ENCODE peak calls at places on chromosome 18, in four cellular contexts. A is GM23338, P is A549, N is K562. L is an unnamed sample.

GRCh38 chr18:34501553-34501952 is 208.5 kb upstream of the DTNA start:
- DNase-seq in A (no peak), P (no peak), N (no peak), L (peak)

GRCh38 chr18:48940854-48941531 is 9.8 kb downstream of the SMAD7 start:
- DNase-seq in A (no peak), P (no peak), N (no peak), L (no peak)

GRCh38 chr18:70221156-70221910 is 15.8 kb upstream of the RTTN start:
- DNase-seq in A (peak), P (no peak), N (no peak), L (no peak)

GRCh38 chr18:11607897-11608296 is 1.5 kb upstream of the SLC35G4 start:
- DNase-seq in A (no peak), P (no peak), N (no peak), L (no peak)

GRCh38 chr18:66640431-66640830 is 36.5 kb upstream of the CDH19 start:
- DNase-seq in A (no peak), P (no peak), N (no peak), L (no peak)

GRCh38 chr18:7237670-7238272 is 6.9 kb downstream of the LRRC30 start:
- DNase-seq in A (no peak), P (no peak), N (no peak), L (no peak)

GRCh38 chr18:38750786-38751185 is 1185.2 kb upstream of the CELF4 start:
- DNase-seq in A (no peak), P (no peak), N (no peak), L (no peak)

GRCh38 chr18:28149810-28150420 is 27.0 kb downstream of the CDH2 start:
- DNase-seq in A (no peak), P (no peak), N (no peak), L (no peak)

GRCh38 chr18:48939368-48940097 is 11.2 kb downstream of the SMAD7 start:
- DNase-seq in A (peak), P (no peak), N (no peak), L (no peak)

GRCh38 chr18:63158676-63159291 is 160.8 kb downstream of the BCL2 start:
- DNase-seq in A (no peak), P (no peak), N (no peak), L (no peak)

GRCh38 chr18:48264508-48264907 is 144.7 kb downstream of the ZBTB7C start:
- DNase-seq in A (peak), P (no peak), N (no peak), L (no peak)

GRCh38 chr18:32072321-32072720 is 19.4 kb upstream of the RNF138 start:
- DNase-seq in A (peak), P (peak), N (peak), L (peak)

GRCh38 chr18:33820517-33821368 is 242.7 kb downstream of the ASXL3 start:
- DNase-seq in A (peak), P (no peak), N (no peak), L (no peak)

GRCh38 chr18:23812566-23813440 is 123.5 kb downstream of the LAMA3 start:
- DNase-seq in A (peak), P (peak), N (peak), L (no peak)

GRCh38 chr18:29652797-29653196 is 1389.7 kb downstream of the DSC3 start:
- DNase-seq in A (no peak), P (no peak), N (no peak), L (no peak)

GRCh38 chr18:33334781-33335180 is 105.7 kb downstream of the CCDC178 start:
- DNase-seq in A (no peak), P (no peak), N (no peak), L (no peak)

GRCh38 chr18:49168970-49169619 is 218.3 kb upstream of the SMAD7 start:
- DNase-seq in A (peak), P (no peak), N (no peak), L (peak)

DNA sequence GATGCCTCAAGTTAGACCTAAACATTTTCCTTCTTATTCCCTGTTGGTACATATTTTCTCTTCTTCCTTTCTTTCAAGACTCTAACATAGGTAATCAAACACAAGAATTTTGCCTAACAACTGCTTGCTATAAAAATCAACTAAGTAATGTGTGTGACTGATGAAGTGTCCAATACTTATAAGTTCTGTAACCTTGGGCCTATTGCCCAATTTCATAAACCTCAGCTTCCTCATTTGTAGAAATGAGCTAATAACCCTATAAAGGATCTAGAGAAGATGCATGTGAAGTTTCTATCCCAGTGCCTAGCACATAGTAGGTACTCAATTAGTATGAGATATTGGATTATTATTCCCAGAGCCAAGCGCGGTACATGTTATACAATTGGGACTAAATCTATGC is 31.5 kb upstream of the PIK3C3 start:
- DNase-seq in A (no peak), P (no peak), N (no peak), L (no peak)
- TF ChIP-seq JUNB in A (no peak), P (no peak), N (no peak), L (no peak)

GRCh38 chr18:46723856-46724415 is 32.9 kb downstream of the ST8SIA5 start:
- DNase-seq in A (no peak), P (no peak), N (no peak), L (no peak)
- TF ChIP-seq JUNB in A (no peak), P (no peak), N (no peak), L (no peak)

GRCh38 chr18:57211776-57212175 is 64.9 kb downstream of the BOD1L2 start:
- DNase-seq in A (no peak), P (no peak), N (no peak), L (no peak)

GRCh38 chr18:57210711-57211411 is 64.0 kb downstream of the BOD1L2 start:
- DNase-seq in A (no peak), P (peak), N (no peak), L (peak)

GRCh38 chr18:57209697-57210096 is 62.8 kb downstream of the BOD1L2 start:
- DNase-seq in A (peak), P (no peak), N (no peak), L (no peak)

GRCh38 chr18:57211412-57211750 is 64.5 kb downstream of the BOD1L2 start:
- DNase-seq in A (no peak), P (no peak), N (no peak), L (no peak)

DNA sequence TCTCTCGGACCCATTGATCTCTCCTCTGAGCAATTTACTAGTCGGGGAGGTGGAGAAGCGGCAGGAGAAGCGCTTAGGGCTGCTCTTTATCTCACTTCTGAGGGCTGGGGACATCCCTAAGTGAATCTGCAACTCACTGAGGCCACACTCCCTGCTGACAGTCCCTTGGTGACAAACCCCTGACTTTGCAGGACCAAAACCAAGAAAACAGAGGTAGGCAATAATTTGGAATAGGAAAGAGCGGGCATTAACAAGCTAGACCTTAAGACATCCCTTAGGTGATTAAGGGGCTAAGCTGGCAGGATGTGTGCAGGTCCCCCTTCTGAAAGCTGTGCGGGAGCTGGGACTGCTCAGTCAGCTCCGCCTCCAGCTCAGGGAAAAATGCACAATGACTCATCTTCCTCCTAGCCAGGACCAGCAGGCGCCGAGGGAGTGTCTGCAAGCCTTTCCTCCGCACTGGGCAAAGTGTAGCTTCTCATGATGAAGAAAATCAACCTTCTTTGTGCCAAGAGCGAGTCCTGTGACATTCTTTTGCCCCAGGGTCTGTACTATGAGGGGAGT is 63.3 kb downstream of the BOD1L2 start:
- DNase-seq in A (peak), P (peak), N (peak), L (peak)
- TF ChIP-seq JUNB in A (no peak), P (no peak), N (no peak), L (no peak)

DNA sequence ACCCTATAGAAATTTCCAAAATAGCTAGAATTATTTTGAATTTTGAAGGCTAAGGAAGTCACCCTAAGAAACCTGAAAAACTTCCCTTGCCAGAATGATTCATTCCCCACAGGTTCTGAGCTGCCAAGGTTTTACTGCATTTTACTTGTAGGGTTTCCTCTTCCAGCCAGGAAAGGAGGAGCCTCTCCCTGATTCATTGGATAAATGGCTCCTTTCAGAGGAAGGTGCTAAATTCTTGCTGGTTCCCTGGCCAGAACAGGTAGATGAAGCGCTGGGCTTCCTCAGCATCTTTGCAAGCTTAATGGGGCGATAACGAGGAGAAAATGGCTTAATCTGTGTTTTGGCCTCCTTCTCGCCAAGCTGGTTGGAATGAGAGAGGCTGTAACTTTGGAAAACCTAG is 279.6 kb upstream of the SLC14A2 start:
- DNase-seq in A (no peak), P (no peak), N (no peak), L (no peak)
- TF ChIP-seq JUNB in A (no peak), P (no peak), N (no peak), L (no peak)

GRCh38 chr18:59437851-59438250 is 78.8 kb upstream of the LMAN1 start:
- DNase-seq in A (peak), P (no peak), N (no peak), L (no peak)
- TF ChIP-seq JUNB in A (no peak), P (no peak), N (no peak), L (no peak)

GRCh38 chr18:35982404-35983114 is 10.1 kb downstream of the RMP24 start:
- DNase-seq in A (no peak), P (no peak), N (no peak), L (no peak)
- TF ChIP-seq JUNB in A (no peak), P (no peak), N (no peak), L (no peak)

DNA sequence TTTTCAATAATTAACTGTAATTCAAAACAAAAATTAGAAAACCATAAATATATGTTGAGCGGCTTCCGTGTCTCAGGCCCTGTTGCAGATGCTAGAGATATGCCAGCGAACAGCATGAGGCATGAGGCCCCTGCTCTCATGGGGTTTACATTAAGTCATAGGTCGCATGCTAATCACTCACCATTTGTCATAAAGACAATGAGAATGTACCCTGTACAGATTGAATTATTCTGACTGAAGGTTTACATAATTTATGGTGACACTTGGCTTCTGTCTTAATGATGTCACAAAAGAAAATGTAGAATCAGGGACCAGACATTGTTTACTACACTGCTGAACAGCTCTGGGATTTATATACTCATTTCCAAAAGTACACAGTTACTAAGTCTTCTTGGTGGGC is 5.9 kb upstream of the VAPA start:
- DNase-seq in A (no peak), P (no peak), N (no peak), L (no peak)
- TF ChIP-seq JUNB in A (no peak), P (no peak), N (no peak), L (no peak)

GRCh38 chr18:55234366-55235093 is 275.3 kb upstream of the CCDC68 start:
- DNase-seq in A (peak), P (peak), N (peak), L (peak)
- TF ChIP-seq JUNB in A (no peak), P (no peak), N (no peak), L (no peak)

DNA sequence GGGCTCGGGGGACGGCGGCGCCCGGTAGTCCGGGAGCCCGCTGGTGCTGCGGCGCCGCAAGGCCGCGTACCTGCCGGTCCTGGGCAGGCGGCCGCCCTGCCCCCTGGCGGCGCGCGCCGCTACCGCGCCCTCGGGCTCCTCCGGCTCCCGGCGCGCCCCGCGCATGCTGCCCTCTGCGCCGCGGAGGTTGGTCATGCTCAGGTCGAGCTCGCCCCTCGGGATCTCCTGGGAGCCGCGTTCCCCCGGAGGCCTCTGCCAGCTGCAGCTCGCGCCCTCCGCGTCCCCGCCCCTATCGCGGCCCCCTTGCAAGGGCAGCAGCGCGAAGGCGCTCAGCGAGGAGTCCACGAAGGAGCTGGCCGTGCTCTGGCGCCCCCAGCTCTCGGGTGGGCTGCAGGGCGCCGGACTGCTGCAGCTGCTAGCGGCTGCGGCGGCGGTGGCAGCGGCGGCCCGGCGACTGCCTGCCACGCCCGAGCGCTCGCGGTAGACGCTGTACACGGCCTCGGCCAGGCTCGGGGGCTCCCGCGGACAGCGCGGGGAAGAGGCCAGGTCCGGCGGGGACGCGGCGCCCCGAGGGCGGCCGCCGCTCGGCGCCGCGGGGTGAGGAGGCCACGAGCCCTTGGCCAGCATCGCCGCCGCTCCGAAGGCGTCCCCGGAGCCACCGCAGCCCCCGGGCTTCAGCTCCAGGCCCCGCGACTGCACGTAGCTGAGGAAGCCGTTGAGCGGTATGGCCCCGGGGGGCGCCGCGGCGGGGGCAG is 4.5 kb downstream of the TMEM200C start:
- DNase-seq in A (peak), P (peak), N (no peak), L (peak)
- TF ChIP-seq JUNB in A (no peak), P (no peak), N (no peak), L (no peak)

GRCh38 chr18:57666818-57667497 is 45.3 kb upstream of the NARS1 start:
- DNase-seq in A (no peak), P (no peak), N (peak), L (no peak)
- TF ChIP-seq JUNB in A (no peak), P (no peak), N (no peak), L (no peak)